ENCODE peak calls at places on chromosomes 1 and 21, in eight cellular contexts. R, S, I, N, X, U, L and F are unnamed samples.
A peak's percentile ranks its signal among the peaks of the same experiment; 100 is the strongest.

GRCh38 chr1:163290025-163290610 is 31.6 kb upstream of the NUF2 start:
- DNase-seq in X (no peak), N (peak; percentile 39), R (no peak), U (no peak), L (no peak), S (no peak), I (no peak), F (no peak)

GRCh38 chr1:230208619-230209261 is 141.7 kb downstream of the GALNT2 start:
- DNase-seq in L (no peak), U (peak; percentile 25), N (no peak), I (no peak), R (no peak), X (no peak), S (no peak), F (no peak)

GRCh38 chr1:70044832-70045231 is 160.5 kb downstream of the LRRC40 start:
- DNase-seq in L (no peak), X (no peak), U (no peak), N (no peak), I (no peak), R (no peak), S (no peak), F (no peak)

GRCh38 chr21:44887126-44887806 is 13.8 kb upstream of the PTTG1IP start:
- DNase-seq in I (no peak), L (peak; percentile 10), R (peak; percentile 8), U (no peak), X (no peak), S (no peak), N (no peak), F (no peak)

GRCh38 chr1:229342902-229343587 is at the start of gene CCSAP:
- DNase-seq in U (peak; percentile 59), I (peak; percentile 74), R (peak; percentile 62), S (peak; percentile 63), N (peak; percentile 44), L (peak; percentile 45), X (peak; percentile 74), F (peak; percentile 12)

GRCh38 chr1:20153000-20153418 is 13.9 kb downstream of the PLA2G2F start:
- DNase-seq in S (peak; percentile 35), L (peak; percentile 49), U (no peak), I (peak; percentile 65), X (no peak), N (peak; percentile 11), R (peak; percentile 43), F (no peak)

GRCh38 chr1:26281091-26281958 is 1.4 kb downstream of the SH3BGRL3 start:
- DNase-seq in I (no peak), N (no peak), R (no peak), L (no peak), S (no peak), X (no peak), U (no peak), F (no peak)

GRCh38 chr1:24481098-24481497 is 21.5 kb upstream of the RCAN3 start:
- DNase-seq in X (no peak), R (no peak), S (no peak), N (no peak), L (no peak), U (peak; percentile 58), I (no peak), F (no peak)

GRCh38 chr1:181103404-181103803 is 14.9 kb downstream of the IER5 start:
- DNase-seq in L (no peak), X (no peak), S (no peak), N (no peak), U (no peak), I (no peak), R (no peak), F (no peak)

GRCh38 chr21:35333831-35334593 is 284.9 kb upstream of the RUNX1 start:
- DNase-seq in X (no peak), U (no peak), R (peak; percentile 24), I (no peak), S (no peak), N (no peak), L (no peak), F (no peak)

GRCh38 chr1:69691179-69691578 is 123.5 kb downstream of the LRRC7 start:
- DNase-seq in L (no peak), X (no peak), I (no peak), R (no peak), U (no peak), N (no peak), S (no peak), F (no peak)

GRCh38 chr1:96308314-96308713 is 413.3 kb upstream of the PTBP2 start:
- DNase-seq in I (no peak), R (no peak), L (no peak), U (no peak), X (no peak), N (no peak), S (no peak), F (no peak)

GRCh38 chr1:38179423-38179822 is 132.8 kb upstream of the POU3F1 start:
- DNase-seq in L (peak; percentile 74), U (no peak), S (peak; percentile 71), I (no peak), N (no peak), X (no peak), R (peak; percentile 66), F (no peak)

GRCh38 chr21:36385909-36386642 is 884 bp downstream of the CHAF1B start:
- DNase-seq in N (no peak), R (no peak), L (no peak), X (no peak), S (no peak), U (no peak), I (no peak), F (no peak)

GRCh38 chr1:192453360-192454045 is 122.1 kb upstream of the RGS1 start:
- DNase-seq in R (no peak), L (no peak), N (no peak), S (no peak), U (no peak), I (no peak), X (no peak), F (peak; percentile 23)

GRCh38 chr1:59079434-59080135 is 217.3 kb upstream of the FGGY start:
- DNase-seq in R (no peak), X (no peak), N (no peak), U (no peak), I (no peak), S (no peak), L (no peak), F (no peak)

GRCh38 chr1:183323849-183324683 is 94.1 kb downstream of the NMNAT2 start:
- DNase-seq in I (no peak), U (no peak), R (no peak), S (no peak), L (no peak), N (no peak), X (no peak), F (no peak)

GRCh38 chr1:167077128-167077867 is 12.9 kb downstream of the GPA33 start:
- DNase-seq in L (no peak), U (no peak), X (no peak), I (no peak), N (no peak), S (no peak), R (no peak), F (no peak)

GRCh38 chr1:67493148-67493547 is 62.9 kb upstream of the SERBP1 start:
- DNase-seq in I (no peak), R (no peak), L (no peak), U (no peak), X (no peak), N (no peak), S (no peak), F (no peak)

GRCh38 chr1:67484492-67484891 is 54.3 kb upstream of the SERBP1 start:
- DNase-seq in U (no peak), N (no peak), X (no peak), R (no peak), I (no peak), S (no peak), L (no peak), F (no peak)

GRCh38 chr1:67485046-67485811 is 55.0 kb upstream of the SERBP1 start:
- DNase-seq in I (no peak), X (no peak), L (no peak), R (no peak), S (no peak), U (no peak), N (no peak), F (no peak)

GRCh38 chr1:67491280-67491679 is 61.1 kb upstream of the SERBP1 start:
- DNase-seq in U (no peak), N (no peak), I (no peak), X (no peak), S (no peak), L (no peak), R (no peak), F (no peak)

GRCh38 chr1:67489643-67490042 is 59.4 kb upstream of the SERBP1 start:
- DNase-seq in U (no peak), I (no peak), X (no peak), R (no peak), N (no peak), L (no peak), S (no peak), F (peak; percentile 49)
- TF ChIP-seq CTCF in U (no peak), I (no peak), X (no peak), R (peak; percentile 62), N (no peak), L (peak; percentile 60), S (peak; percentile 17), F (peak; percentile 66)

GRCh38 chr1:51576085-51576444 is 40.8 kb upstream of the OSBPL9 start:
- DNase-seq in R (no peak), X (no peak), S (no peak), L (no peak), N (no peak), I (no peak), U (no peak), F (no peak)
- H3K4me3 ChIP-seq in R (no peak overlapping the region), X (no peak overlapping the region), S (no peak overlapping the region), L (no peak overlapping the region), N (no peak overlapping the region), I (no peak overlapping the region), U (no peak overlapping the region), F (no peak overlapping the region)

DNA sequence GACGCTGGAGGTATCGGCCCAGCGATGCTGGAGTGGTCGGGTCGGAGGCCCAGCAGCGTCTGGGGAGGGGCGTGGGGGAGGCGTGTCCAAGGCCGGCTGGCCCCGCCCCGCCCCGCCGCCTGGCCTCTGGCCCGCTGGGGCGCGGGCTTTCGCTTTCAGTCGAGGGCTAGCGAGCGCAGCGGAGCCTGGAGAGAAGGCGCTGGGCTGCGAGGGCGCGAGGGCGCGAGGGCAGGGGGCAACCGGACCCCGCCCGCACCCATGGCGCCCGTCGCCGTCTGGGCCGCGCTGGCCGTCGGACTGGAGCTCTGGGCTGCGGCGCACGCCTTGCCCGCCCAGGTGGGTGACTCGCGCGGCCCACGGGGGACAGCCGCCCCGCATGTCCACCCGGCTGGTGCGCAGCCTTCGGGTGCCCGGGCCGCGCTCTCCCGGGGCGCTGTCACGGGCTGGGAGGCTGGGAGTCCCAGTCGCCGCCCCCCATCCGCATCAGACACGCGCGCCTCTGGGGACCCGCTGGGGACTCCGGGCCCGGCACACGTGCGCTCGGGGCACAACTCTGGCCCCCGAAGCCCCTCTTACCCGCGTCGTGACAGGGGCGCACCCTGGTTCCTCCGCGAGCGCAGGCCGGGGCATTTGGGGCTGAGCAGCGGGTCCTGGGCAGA is at the start of gene TNFRSF1B:
- DNase-seq in I (no peak), U (peak; percentile 64), L (peak; percentile 75), S (peak; percentile 82), N (no peak), R (peak; percentile 77), X (peak; percentile 86), F (peak; percentile 15)
- H3K27ac ChIP-seq in I (peak within 1 kb of the TSS; percentile 81), U (peak within 1 kb of the TSS; percentile 61), L (peak within 1 kb of the TSS; percentile 86), S (peak within 1 kb of the TSS; percentile 93), N (peak within 1 kb of the TSS; percentile 78), R (peak within 1 kb of the TSS; percentile 92), X (peak within 1 kb of the TSS; percentile 99), F (no peak within 1 kb of the TSS)

DNA sequence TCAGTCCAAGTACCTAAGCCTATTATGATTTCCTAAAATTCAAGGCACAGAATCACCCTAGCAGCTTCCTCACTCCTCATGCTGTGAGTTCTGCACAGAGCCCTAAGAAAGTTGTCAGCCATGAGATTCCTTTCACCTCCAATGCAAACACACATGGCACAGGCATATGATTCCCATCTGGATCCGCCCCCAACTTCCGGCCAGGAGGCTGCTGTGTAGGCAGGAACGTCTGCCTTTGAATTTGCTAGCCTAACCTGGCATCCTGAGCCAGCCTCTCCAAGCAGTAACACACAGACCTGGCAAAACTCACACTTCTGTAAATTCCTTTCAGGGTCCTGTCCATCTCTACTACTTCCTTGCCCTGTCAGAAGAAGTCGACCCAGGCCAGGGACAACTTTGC is 521.1 kb upstream of the BEND5 start:
- DNase-seq in U (no peak), I (peak; percentile 82), X (no peak), N (no peak), S (no peak), R (no peak), L (no peak), F (no peak)
- TF ChIP-seq CTCF in U (no peak), I (no peak), X (no peak), N (no peak), S (no peak), R (no peak), L (no peak), F (no peak)